ENCODE peak calls at places on chromosomes 7 and 10, in seven cellular contexts. One of them, this sample, is unnamed.

GRCh38 chr7:85483205-85483604 is 296.3 kb upstream of the SEMA3D start:
- DNase-seq in retina: no peak
- DNase-seq in stimulated activated CD4-positive, alpha-beta T cell treated with anti-CD3 and anti-CD28 coated beads, Interleukin-12 subunit alpha, Interleukin-12 subunit beta, amount 100 ng/mL, for 48 hours: no peak
- DNase-seq in NCI-H1105: no peak
- DNase-seq in CD8-positive, alpha-beta memory T cell: no peak
- DNase-seq in ovary: no peak
- DNase-seq in brain microvascular endothelial cell: no peak
- DNase-seq in this sample: peak; percentile 41

GRCh38 chr7:35761882-35762720 is 38.8 kb upstream of the SEPTIN7 start:
- DNase-seq in retina: no peak
- DNase-seq in stimulated activated CD4-positive, alpha-beta T cell treated with anti-CD3 and anti-CD28 coated beads, Interleukin-12 subunit alpha, Interleukin-12 subunit beta, amount 100 ng/mL, for 48 hours: no peak
- DNase-seq in NCI-H1105: no peak
- DNase-seq in CD8-positive, alpha-beta memory T cell: no peak
- DNase-seq in ovary: no peak
- DNase-seq in brain microvascular endothelial cell: peak; percentile 32
- DNase-seq in this sample: no peak

GRCh38 chr10:24731942-24732341 is 8.3 kb upstream of the ARHGAP21 start:
- DNase-seq in retina: no peak
- DNase-seq in stimulated activated CD4-positive, alpha-beta T cell treated with anti-CD3 and anti-CD28 coated beads, Interleukin-12 subunit alpha, Interleukin-12 subunit beta, amount 100 ng/mL, for 48 hours: no peak
- DNase-seq in NCI-H1105: no peak
- DNase-seq in CD8-positive, alpha-beta memory T cell: no peak
- DNase-seq in ovary: no peak
- DNase-seq in brain microvascular endothelial cell: no peak
- DNase-seq in this sample: no peak

GRCh38 chr10:45197816-45198595 is 117.4 kb downstream of the OR13A1 start:
- DNase-seq in retina: no peak
- DNase-seq in stimulated activated CD4-positive, alpha-beta T cell treated with anti-CD3 and anti-CD28 coated beads, Interleukin-12 subunit alpha, Interleukin-12 subunit beta, amount 100 ng/mL, for 48 hours: no peak
- DNase-seq in NCI-H1105: no peak
- DNase-seq in CD8-positive, alpha-beta memory T cell: no peak
- DNase-seq in ovary: no peak
- DNase-seq in brain microvascular endothelial cell: no peak
- DNase-seq in this sample: no peak

GRCh38 chr7:42549212-42549611 is 312.2 kb upstream of the GLI3 start:
- DNase-seq in retina: no peak
- DNase-seq in stimulated activated CD4-positive, alpha-beta T cell treated with anti-CD3 and anti-CD28 coated beads, Interleukin-12 subunit alpha, Interleukin-12 subunit beta, amount 100 ng/mL, for 48 hours: no peak
- DNase-seq in NCI-H1105: no peak
- DNase-seq in CD8-positive, alpha-beta memory T cell: no peak
- DNase-seq in ovary: no peak
- DNase-seq in brain microvascular endothelial cell: no peak
- DNase-seq in this sample: no peak

GRCh38 chr10:129778571-129778970 is 185.5 kb downstream of the EBF3 start:
- DNase-seq in retina: no peak
- DNase-seq in stimulated activated CD4-positive, alpha-beta T cell treated with anti-CD3 and anti-CD28 coated beads, Interleukin-12 subunit alpha, Interleukin-12 subunit beta, amount 100 ng/mL, for 48 hours: no peak
- DNase-seq in NCI-H1105: no peak
- DNase-seq in CD8-positive, alpha-beta memory T cell: no peak
- DNase-seq in ovary: no peak
- DNase-seq in brain microvascular endothelial cell: no peak
- DNase-seq in this sample: no peak

GRCh38 chr10:64477791-64478190 is 956.6 kb downstream of the REEP3 start:
- DNase-seq in retina: no peak
- DNase-seq in stimulated activated CD4-positive, alpha-beta T cell treated with anti-CD3 and anti-CD28 coated beads, Interleukin-12 subunit alpha, Interleukin-12 subunit beta, amount 100 ng/mL, for 48 hours: no peak
- DNase-seq in NCI-H1105: no peak
- DNase-seq in CD8-positive, alpha-beta memory T cell: no peak
- DNase-seq in ovary: no peak
- DNase-seq in brain microvascular endothelial cell: no peak
- DNase-seq in this sample: no peak

GRCh38 chr10:74153123-74153522 is 2.1 kb downstream of the ADK start:
- DNase-seq in retina: no peak
- DNase-seq in stimulated activated CD4-positive, alpha-beta T cell treated with anti-CD3 and anti-CD28 coated beads, Interleukin-12 subunit alpha, Interleukin-12 subunit beta, amount 100 ng/mL, for 48 hours: no peak
- DNase-seq in NCI-H1105: no peak
- DNase-seq in CD8-positive, alpha-beta memory T cell: no peak
- DNase-seq in ovary: no peak
- DNase-seq in brain microvascular endothelial cell: peak; percentile 78
- DNase-seq in this sample: peak; percentile 35

GRCh38 chr10:50576995-50577394 is 46.8 kb downstream of the SGMS1 start:
- DNase-seq in retina: no peak
- DNase-seq in stimulated activated CD4-positive, alpha-beta T cell treated with anti-CD3 and anti-CD28 coated beads, Interleukin-12 subunit alpha, Interleukin-12 subunit beta, amount 100 ng/mL, for 48 hours: no peak
- DNase-seq in NCI-H1105: no peak
- DNase-seq in CD8-positive, alpha-beta memory T cell: no peak
- DNase-seq in ovary: no peak
- DNase-seq in brain microvascular endothelial cell: no peak
- DNase-seq in this sample: no peak

GRCh38 chr10:88168171-88169036 is 305.0 kb downstream of the PTEN start:
- DNase-seq in retina: no peak
- DNase-seq in stimulated activated CD4-positive, alpha-beta T cell treated with anti-CD3 and anti-CD28 coated beads, Interleukin-12 subunit alpha, Interleukin-12 subunit beta, amount 100 ng/mL, for 48 hours: no peak
- DNase-seq in NCI-H1105: no peak
- DNase-seq in CD8-positive, alpha-beta memory T cell: no peak
- DNase-seq in ovary: no peak
- DNase-seq in brain microvascular endothelial cell: no peak
- DNase-seq in this sample: no peak

GRCh38 chr7:142438235-142438922 is 180.5 kb upstream of the PRSS58 start:
- DNase-seq in retina: no peak
- DNase-seq in stimulated activated CD4-positive, alpha-beta T cell treated with anti-CD3 and anti-CD28 coated beads, Interleukin-12 subunit alpha, Interleukin-12 subunit beta, amount 100 ng/mL, for 48 hours: peak; percentile 23
- DNase-seq in NCI-H1105: no peak
- DNase-seq in CD8-positive, alpha-beta memory T cell: no peak
- DNase-seq in ovary: no peak
- DNase-seq in brain microvascular endothelial cell: peak; percentile 38
- DNase-seq in this sample: peak; percentile 23

GRCh38 chr10:30534465-30535144 is 94.9 kb downstream of the LYZL2 start:
- DNase-seq in retina: peak; percentile 77
- DNase-seq in stimulated activated CD4-positive, alpha-beta T cell treated with anti-CD3 and anti-CD28 coated beads, Interleukin-12 subunit alpha, Interleukin-12 subunit beta, amount 100 ng/mL, for 48 hours: peak; percentile 79
- DNase-seq in NCI-H1105: peak; percentile 13
- DNase-seq in CD8-positive, alpha-beta memory T cell: peak; percentile 81
- DNase-seq in ovary: peak; percentile 67
- DNase-seq in brain microvascular endothelial cell: peak; percentile 66
- DNase-seq in this sample: peak; percentile 84

GRCh38 chr10:102119417-102120141 is 589 bp downstream of the LDB1 start:
- DNase-seq in retina: peak; percentile 49
- DNase-seq in stimulated activated CD4-positive, alpha-beta T cell treated with anti-CD3 and anti-CD28 coated beads, Interleukin-12 subunit alpha, Interleukin-12 subunit beta, amount 100 ng/mL, for 48 hours: peak; percentile 55
- DNase-seq in NCI-H1105: no peak
- DNase-seq in CD8-positive, alpha-beta memory T cell: peak; percentile 57
- DNase-seq in ovary: peak; percentile 82
- DNase-seq in brain microvascular endothelial cell: peak; percentile 48
- DNase-seq in this sample: peak; percentile 88

GRCh38 chr7:28748934-28749584 is 209.1 kb downstream of the TRIL start:
- DNase-seq in retina: no peak
- DNase-seq in stimulated activated CD4-positive, alpha-beta T cell treated with anti-CD3 and anti-CD28 coated beads, Interleukin-12 subunit alpha, Interleukin-12 subunit beta, amount 100 ng/mL, for 48 hours: no peak
- DNase-seq in NCI-H1105: no peak
- DNase-seq in CD8-positive, alpha-beta memory T cell: no peak
- DNase-seq in ovary: no peak
- DNase-seq in brain microvascular endothelial cell: peak; percentile 53
- DNase-seq in this sample: no peak

GRCh38 chr10:89846276-89846630 is 144.9 kb downstream of the KIF20B start:
- DNase-seq in retina: no peak
- DNase-seq in stimulated activated CD4-positive, alpha-beta T cell treated with anti-CD3 and anti-CD28 coated beads, Interleukin-12 subunit alpha, Interleukin-12 subunit beta, amount 100 ng/mL, for 48 hours: no peak
- DNase-seq in NCI-H1105: no peak
- DNase-seq in CD8-positive, alpha-beta memory T cell: no peak
- DNase-seq in ovary: no peak
- DNase-seq in brain microvascular endothelial cell: no peak
- DNase-seq in this sample: no peak

GRCh38 chr7:33677556-33677955 is 227.8 kb upstream of the BMPER start:
- DNase-seq in retina: no peak
- DNase-seq in stimulated activated CD4-positive, alpha-beta T cell treated with anti-CD3 and anti-CD28 coated beads, Interleukin-12 subunit alpha, Interleukin-12 subunit beta, amount 100 ng/mL, for 48 hours: no peak
- DNase-seq in NCI-H1105: no peak
- DNase-seq in CD8-positive, alpha-beta memory T cell: no peak
- DNase-seq in ovary: no peak
- DNase-seq in brain microvascular endothelial cell: no peak
- DNase-seq in this sample: no peak

GRCh38 chr10:983951-984705 is 4.1 kb upstream of the GTPBP4 start:
- DNase-seq in retina: no peak
- DNase-seq in stimulated activated CD4-positive, alpha-beta T cell treated with anti-CD3 and anti-CD28 coated beads, Interleukin-12 subunit alpha, Interleukin-12 subunit beta, amount 100 ng/mL, for 48 hours: no peak
- DNase-seq in NCI-H1105: no peak
- DNase-seq in CD8-positive, alpha-beta memory T cell: no peak
- DNase-seq in ovary: no peak
- DNase-seq in brain microvascular endothelial cell: peak; percentile 86
- DNase-seq in this sample: peak; percentile 24

GRCh38 chr10:116470071-116470470 is 42.4 kb downstream of the PNLIPRP3 start:
- DNase-seq in retina: no peak
- DNase-seq in stimulated activated CD4-positive, alpha-beta T cell treated with anti-CD3 and anti-CD28 coated beads, Interleukin-12 subunit alpha, Interleukin-12 subunit beta, amount 100 ng/mL, for 48 hours: no peak
- DNase-seq in NCI-H1105: no peak
- DNase-seq in CD8-positive, alpha-beta memory T cell: no peak
- DNase-seq in ovary: no peak
- DNase-seq in brain microvascular endothelial cell: peak; percentile 0
- DNase-seq in this sample: no peak

GRCh38 chr10:89207801-89208551 is 859 bp upstream of the CH25H start:
- DNase-seq in retina: peak; percentile 81
- DNase-seq in stimulated activated CD4-positive, alpha-beta T cell treated with anti-CD3 and anti-CD28 coated beads, Interleukin-12 subunit alpha, Interleukin-12 subunit beta, amount 100 ng/mL, for 48 hours: no peak
- DNase-seq in NCI-H1105: no peak
- DNase-seq in CD8-positive, alpha-beta memory T cell: no peak
- DNase-seq in ovary: peak; percentile 56
- DNase-seq in brain microvascular endothelial cell: no peak
- DNase-seq in this sample: peak; percentile 57

GRCh38 chr10:54063514-54063913 is 737.5 kb downstream of the PCDH15 start:
- DNase-seq in retina: no peak
- DNase-seq in stimulated activated CD4-positive, alpha-beta T cell treated with anti-CD3 and anti-CD28 coated beads, Interleukin-12 subunit alpha, Interleukin-12 subunit beta, amount 100 ng/mL, for 48 hours: no peak
- DNase-seq in NCI-H1105: peak; percentile 14
- DNase-seq in CD8-positive, alpha-beta memory T cell: no peak
- DNase-seq in ovary: no peak
- DNase-seq in brain microvascular endothelial cell: no peak
- DNase-seq in this sample: no peak

GRCh38 chr10:56911906-56912480 is 550.9 kb upstream of the ZWINT start:
- DNase-seq in retina: no peak
- DNase-seq in stimulated activated CD4-positive, alpha-beta T cell treated with anti-CD3 and anti-CD28 coated beads, Interleukin-12 subunit alpha, Interleukin-12 subunit beta, amount 100 ng/mL, for 48 hours: no peak
- DNase-seq in NCI-H1105: no peak
- DNase-seq in CD8-positive, alpha-beta memory T cell: no peak
- DNase-seq in ovary: no peak
- DNase-seq in brain microvascular endothelial cell: no peak
- DNase-seq in this sample: no peak

GRCh38 chr10:201328-201771 is 66.1 kb downstream of the ZMYND11 start:
- DNase-seq in retina: no peak
- DNase-seq in stimulated activated CD4-positive, alpha-beta T cell treated with anti-CD3 and anti-CD28 coated beads, Interleukin-12 subunit alpha, Interleukin-12 subunit beta, amount 100 ng/mL, for 48 hours: no peak
- DNase-seq in NCI-H1105: no peak
- DNase-seq in CD8-positive, alpha-beta memory T cell: no peak
- DNase-seq in ovary: no peak
- DNase-seq in brain microvascular endothelial cell: no peak
- DNase-seq in this sample: peak; percentile 22